ENCODE peak calls at places on chromosomes 16 and 17, in four cellular contexts. W, F, R and J are unnamed samples.

GRCh38 chr16:67199011-67199807 is at the start of gene ELMO3:
- DNase-seq in F (no peak), W (peak; percentile 87), R (peak; percentile 77), J (no peak)

GRCh38 chr17:38867179-38867994 is 2.5 kb upstream of the LASP1 start:
- DNase-seq in F (peak; percentile 61), R (no peak), W (no peak), J (no peak)

GRCh38 chr16:19113577-19114358 is at the start of gene ITPRIPL2:
- DNase-seq in W (peak; percentile 96), F (peak; percentile 91), R (peak; percentile 94), J (no peak)

GRCh38 chr17:2140683-2141082 is 85.8 kb downstream of the HIC1 start:
- DNase-seq in W (no peak), F (no peak), R (no peak), J (no peak)

GRCh38 chr17:45775148-45775547 is 9.0 kb upstream of the CRHR1 start:
- DNase-seq in F (no peak), W (no peak), R (no peak), J (no peak)

GRCh38 chr16:30446203-30446595 is 525 bp upstream of the SEPHS2 start:
- DNase-seq in F (no peak), W (no peak), R (no peak), J (no peak)

GRCh38 chr17:55735784-55736405 is 13.2 kb upstream of the TMEM100 start:
- DNase-seq in W (no peak), R (no peak), F (peak; percentile 54), J (no peak)

GRCh38 chr17:6919158-6919557 is 76.7 kb upstream of the ALOX12 start:
- DNase-seq in W (no peak), R (no peak), F (no peak), J (no peak)

GRCh38 chr17:34076743-34077631 is 178.1 kb upstream of the CCL2 start:
- DNase-seq in R (no peak), F (no peak), W (no peak), J (no peak)

GRCh38 chr17:44559288-44560249 is 2.3 kb downstream of the FZD2 start:
- DNase-seq in F (peak; percentile 51), R (no peak), W (no peak), J (no peak)

GRCh38 chr17:19590912-19591551 is 57.4 kb downstream of the SLC47A1 start:
- DNase-seq in R (no peak), F (no peak), W (no peak), J (no peak)

GRCh38 chr17:78583091-78583490 is 5.9 kb upstream of the DNAH17 start:
- DNase-seq in F (no peak), W (no peak), R (no peak), J (peak; percentile 29)

GRCh38 chr17:61574542-61575351 is 16.3 kb downstream of the NACA2 start:
- DNase-seq in R (no peak), F (peak; percentile 41), W (no peak), J (no peak)

GRCh38 chr17:688100-688989 is 26.3 kb downstream of the VPS53 start:
- DNase-seq in R (no peak), W (no peak), F (peak; percentile 35), J (no peak)

GRCh38 chr17:6413073-6413472 is 21.8 kb downstream of the AIPL1 start:
- DNase-seq in R (no peak), F (peak; percentile 42), W (no peak), J (no peak)

GRCh38 chr16:8194795-8195194 is 395.5 kb downstream of the TMEM114 start:
- DNase-seq in R (no peak), W (no peak), F (no peak), J (no peak)

GRCh38 chr16:49462356-49462988 is 88.9 kb downstream of the C16orf78 start:
- DNase-seq in F (no peak), W (no peak), R (no peak), J (no peak)

GRCh38 chr16:31874354-31875111 is 926 bp downstream of the ZNF267 start:
- DNase-seq in W (no peak), F (peak; percentile 59), R (no peak), J (no peak)

DNA sequence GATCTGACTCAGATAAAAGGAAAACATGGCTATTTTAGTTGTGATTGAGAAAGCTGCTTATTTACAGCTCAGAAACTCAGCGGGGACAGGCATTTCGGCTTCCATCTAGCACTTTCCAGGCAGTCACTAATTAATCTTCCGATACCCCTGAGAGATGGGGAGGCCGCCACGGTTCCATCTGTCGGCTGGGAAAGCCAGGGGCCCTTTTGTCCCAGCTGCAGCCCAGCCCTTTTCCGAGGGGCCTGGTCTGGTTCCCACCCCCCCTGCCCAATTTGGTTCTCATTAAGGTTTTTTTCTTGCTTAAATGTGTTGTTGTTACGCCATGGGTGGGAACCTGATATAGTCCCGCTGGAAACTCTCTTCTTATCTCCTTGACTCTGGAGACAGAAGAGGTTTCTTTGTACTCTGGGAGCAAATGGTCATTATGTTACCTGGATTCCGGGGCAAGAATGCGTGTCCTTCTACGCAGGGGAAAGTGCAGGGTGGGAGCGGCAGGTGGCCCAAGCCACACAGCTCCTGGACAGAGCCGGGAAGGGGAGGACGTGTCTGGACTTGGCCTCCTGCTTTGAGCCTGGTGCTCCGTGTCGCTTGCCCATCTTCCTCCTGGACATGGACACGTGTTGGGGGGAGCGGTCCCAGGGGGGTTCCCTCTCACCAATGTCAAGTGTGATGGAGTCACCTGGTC is 50.9 kb upstream of the GSE1 start:
- DNase-seq in F (no peak), W (no peak), R (no peak), J (no peak)
- H3K4me1 ChIP-seq in F (peaks cover 8% of the 10 kb centered on the region), W (peaks cover 83% of the 10 kb centered on the region), R (peaks cover 95% of the 10 kb centered on the region), J (peaks cover 18% of the 10 kb centered on the region)

DNA sequence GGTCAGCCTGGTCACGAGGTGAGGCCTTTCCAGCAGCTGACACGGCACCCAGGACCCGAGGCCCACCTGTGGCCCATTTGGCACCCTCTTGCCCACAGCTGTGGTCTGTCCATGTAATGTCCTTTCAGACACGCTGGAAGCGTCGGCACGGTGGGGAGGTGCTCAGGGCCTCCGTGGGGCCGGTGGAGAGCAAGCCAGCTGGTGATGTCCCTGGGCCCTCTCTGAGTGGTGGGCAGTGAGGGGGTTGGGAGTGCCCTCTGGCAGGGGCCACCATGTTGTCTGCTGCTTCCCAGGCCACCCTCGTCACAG is 97.3 kb upstream of the ZNF469 start:
- DNase-seq in W (no peak), R (peak; percentile 28), F (no peak), J (peak; percentile 45)
- H3K9me3 ChIP-seq in W (peaks cover 11% of the 10 kb centered on the region), R (peaks cover 17% of the 10 kb centered on the region), F (no peaks in the 10 kb centered on the region), J (peaks cover 3% of the 10 kb centered on the region)

DNA sequence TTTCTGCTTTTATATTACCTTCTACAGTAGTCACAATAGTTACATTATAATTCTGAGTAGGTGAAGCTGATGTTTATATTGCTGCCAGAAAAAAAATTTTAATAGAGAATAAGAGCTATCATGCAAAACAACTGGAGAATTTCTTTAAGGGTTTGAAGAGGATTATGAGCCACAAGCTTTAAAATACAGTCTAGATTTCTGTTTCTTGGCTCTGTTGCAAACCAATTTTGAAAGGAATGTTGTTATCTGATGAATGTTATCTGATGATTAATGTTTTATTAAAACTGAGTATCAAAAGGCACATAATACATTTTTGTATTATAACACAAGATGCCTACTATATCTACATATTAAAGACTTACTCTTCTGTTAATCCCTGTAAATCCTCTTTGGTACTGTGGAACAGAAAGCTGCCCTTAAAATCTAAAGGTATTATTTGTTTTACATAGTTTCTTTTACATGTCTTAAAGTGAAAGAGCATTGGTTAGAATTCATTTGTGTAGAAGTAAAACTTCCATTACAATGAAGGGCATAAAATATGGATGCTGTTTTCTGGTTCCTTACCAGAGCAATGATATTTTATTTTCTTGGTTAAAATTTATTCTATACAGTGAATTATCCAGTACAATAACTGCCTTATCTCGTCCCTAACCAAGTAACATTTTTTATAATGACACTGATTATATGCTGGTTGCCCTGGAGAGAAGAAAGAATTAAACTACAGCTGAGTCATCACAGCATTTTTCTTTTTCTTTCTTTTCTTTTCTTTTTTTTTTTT is 205.6 kb downstream of the TANC2 start:
- DNase-seq in W (no peak), F (peak; percentile 84), R (no peak), J (no peak)
- H3K36me3 ChIP-seq in W (no peaks in the 10 kb centered on the region), F (no peaks in the 10 kb centered on the region), R (no peaks in the 10 kb centered on the region), J (peaks cover 27% of the 10 kb centered on the region)

GRCh38 chr16:2031081-2031577 is 4.4 kb downstream of the NHERF2 start:
- DNase-seq in R (no peak), W (peak; percentile 71), F (no peak), J (no peak)

GRCh38 chr16:2028146-2028545 is 1.4 kb downstream of the NHERF2 start:
- DNase-seq in F (no peak), W (no peak), R (no peak), J (no peak)

GRCh38 chr16:2029350-2029749 is 2.6 kb downstream of the NHERF2 start:
- DNase-seq in F (no peak), W (no peak), R (no peak), J (peak; percentile 61)

GRCh38 chr16:2028620-2029220 is 2.0 kb downstream of the NHERF2 start:
- DNase-seq in F (no peak), R (no peak), W (no peak), J (no peak)

GRCh38 chr16:2030036-2030435 is 3.3 kb downstream of the NHERF2 start:
- DNase-seq in F (no peak), R (no peak), W (no peak), J (no peak)
- H3K4me1 ChIP-seq in F (peaks cover 31% of the 10 kb centered on the region), R (peaks cover 80% of the 10 kb centered on the region), W (peaks cover 59% of the 10 kb centered on the region), J (peaks cover 9% of the 10 kb centered on the region)